ENCODE peak calls at places on chromosomes 3 and 15, in five cellular contexts. Z is GM20000, X is AG04450, P is fibroblast of the aortic adventitia, E is Panc1. H is an unnamed sample.

GRCh38 chr3:55910543-55910942 is 423.4 kb upstream of the WNT5A start:
- DNase-seq in Z (no peak), X (no peak), P (no peak), E (no peak), H (no peak)

GRCh38 chr3:192063570-192063969 is 602.6 kb downstream of the PYDC2 start:
- DNase-seq in Z (peak; percentile 17), X (no peak), P (no peak), E (no peak), H (peak; percentile 4)

GRCh38 chr3:125671461-125672243 is 76.4 kb upstream of the OSBPL11 start:
- DNase-seq in Z (no peak), X (no peak), P (no peak), E (no peak), H (no peak)

GRCh38 chr3:160150066-160150465 is 75.2 kb upstream of the C3orf80 start:
- DNase-seq in Z (no peak), X (no peak), P (peak; percentile 75), E (no peak), H (no peak)

GRCh38 chr3:98602078-98602678 is 8.8 kb upstream of the CPOX start:
- DNase-seq in Z (peak; percentile 55), X (peak; percentile 47), P (peak; percentile 85), E (peak; percentile 36), H (peak; percentile 8)

GRCh38 chr3:188146219-188146618 is 7.7 kb upstream of the LPP start:
- DNase-seq in Z (no peak), X (no peak), P (no peak), E (no peak), H (no peak)

GRCh38 chr15:86016750-86017149 is 62.9 kb upstream of the AGBL1 start:
- DNase-seq in Z (no peak), X (no peak), P (no peak), E (no peak), H (no peak)

GRCh38 chr15:65424683-65425082 is 1.9 kb upstream of the IGDCC4 start:
- DNase-seq in Z (no peak), X (no peak), P (no peak), E (no peak), H (no peak)

GRCh38 chr15:67329984-67330733 is 75.6 kb downstream of the IQCH start:
- DNase-seq in Z (no peak), X (no peak), P (peak; percentile 7), E (no peak), H (no peak)

GRCh38 chr3:28243424-28244106 is 2.1 kb downstream of the CMC1 start:
- DNase-seq in Z (no peak), X (no peak), P (no peak), E (no peak), H (no peak)

GRCh38 chr3:120102674-120103073 is 8.4 kb upstream of the GSK3B start:
- DNase-seq in Z (no peak), X (no peak), P (no peak), E (no peak), H (no peak)

GRCh38 chr3:62134061-62134496 is 239.3 kb downstream of the FEZF2 start:
- DNase-seq in Z (no peak), X (no peak), P (peak; percentile 45), E (no peak), H (no peak)

GRCh38 chr3:192409838-192410683 is 317.3 kb downstream of the FGF12 start:
- DNase-seq in Z (peak; percentile 25), X (no peak), P (no peak), E (no peak), H (peak; percentile 22)

GRCh38 chr15:100944237-100944875 is 25.2 kb downstream of the LRRK1 start:
- DNase-seq in Z (no peak), X (no peak), P (peak; percentile 17), E (no peak), H (no peak)

GRCh38 chr3:46943237-46944187 is 33.0 kb downstream of the CCDC12 start:
- DNase-seq in Z (no peak), X (no peak), P (no peak), E (no peak), H (no peak)

GRCh38 chr15:66027268-66027806 is 158.0 kb downstream of the RAB11A start:
- DNase-seq in Z (no peak), X (no peak), P (peak; percentile 8), E (no peak), H (no peak)

GRCh38 chr15:66698318-66698961 is 3.6 kb upstream of the SMAD6 start:
- DNase-seq in Z (no peak), X (no peak), P (peak; percentile 82), E (no peak), H (peak; percentile 57)

GRCh38 chr3:12994357-12994606 is 78.9 kb downstream of the IQSEC1 start:
- DNase-seq in Z (peak; percentile 79), X (no peak), P (no peak), E (no peak), H (no peak)

GRCh38 chr15:91521996-91522395 is 331.5 kb upstream of the SLCO3A1 start:
- DNase-seq in Z (no peak), X (peak; percentile 15), P (peak; percentile 57), E (no peak), H (no peak)

GRCh38 chr15:38809621-38810020 is 245.0 kb upstream of the RASGRP1 start:
- DNase-seq in Z (no peak), X (no peak), P (peak; percentile 64), E (no peak), H (no peak)

GRCh38 chr15:28260722-28261121 is 61.3 kb downstream of the HERC2 start:
- DNase-seq in Z (no peak), X (no peak), P (no peak), E (no peak), H (no peak)

GRCh38 chr15:33720952-33721351 is 247.3 kb upstream of the CHRM5 start:
- DNase-seq in Z (no peak), X (no peak), P (peak; percentile 60), E (no peak), H (no peak)

DNA sequence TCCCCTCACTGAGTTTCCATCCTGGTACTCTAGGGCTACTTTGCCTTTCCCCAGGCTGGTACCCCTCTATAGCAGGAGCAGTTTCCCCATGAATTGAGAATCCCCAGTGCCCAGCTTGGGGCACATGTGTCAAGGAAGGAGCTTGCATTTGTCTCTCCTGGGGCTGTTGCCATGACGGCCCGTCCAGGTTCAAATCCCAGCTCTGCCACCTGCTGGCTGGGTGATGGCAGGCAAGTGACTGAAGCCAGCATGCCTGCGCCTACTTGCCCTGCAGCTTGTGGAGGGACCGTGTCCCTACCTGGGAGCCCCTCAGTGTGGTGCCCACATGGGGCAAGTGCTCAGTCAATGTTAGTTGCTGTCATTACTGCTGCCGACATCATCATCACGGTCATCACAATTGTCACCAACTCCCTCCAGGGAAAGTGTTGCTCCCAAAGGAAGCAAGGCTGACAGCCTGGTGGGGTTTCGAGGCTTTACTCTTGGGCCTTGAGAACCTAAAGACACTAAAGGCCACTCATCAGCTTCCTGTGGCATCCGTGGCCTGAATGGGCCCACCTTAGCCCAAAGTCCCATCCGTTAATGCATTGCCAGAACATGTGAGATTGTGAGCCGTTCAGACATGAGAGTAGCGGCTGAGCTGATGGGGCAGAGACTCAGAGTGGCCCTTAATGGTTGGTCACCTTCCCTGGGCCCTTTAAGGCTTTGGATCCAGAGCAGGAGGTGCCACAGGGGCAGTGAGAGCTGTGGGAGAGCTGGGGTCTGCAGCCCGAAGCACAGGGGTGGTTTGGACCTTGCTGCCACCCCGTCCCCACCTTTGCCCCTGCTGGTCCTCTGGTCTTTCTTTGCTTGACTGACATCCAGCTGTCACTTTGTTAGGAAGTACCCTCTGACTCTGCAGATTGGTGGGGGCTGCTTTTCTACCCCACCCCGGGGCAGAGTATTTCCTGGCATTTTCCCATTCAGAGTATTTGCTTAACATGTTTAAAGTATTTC is 144.4 kb downstream of the DNAJB8 start:
- DNase-seq in Z (peak; percentile 32), X (peak; percentile 13), P (peak; percentile 59), E (peak; percentile 1), H (peak; percentile 37)
- TF ChIP-seq CTCF in Z (peak; percentile 38), X (peak; percentile 67), P (peak; percentile 68), E (peak; percentile 81), H (peak; percentile 62)

DNA sequence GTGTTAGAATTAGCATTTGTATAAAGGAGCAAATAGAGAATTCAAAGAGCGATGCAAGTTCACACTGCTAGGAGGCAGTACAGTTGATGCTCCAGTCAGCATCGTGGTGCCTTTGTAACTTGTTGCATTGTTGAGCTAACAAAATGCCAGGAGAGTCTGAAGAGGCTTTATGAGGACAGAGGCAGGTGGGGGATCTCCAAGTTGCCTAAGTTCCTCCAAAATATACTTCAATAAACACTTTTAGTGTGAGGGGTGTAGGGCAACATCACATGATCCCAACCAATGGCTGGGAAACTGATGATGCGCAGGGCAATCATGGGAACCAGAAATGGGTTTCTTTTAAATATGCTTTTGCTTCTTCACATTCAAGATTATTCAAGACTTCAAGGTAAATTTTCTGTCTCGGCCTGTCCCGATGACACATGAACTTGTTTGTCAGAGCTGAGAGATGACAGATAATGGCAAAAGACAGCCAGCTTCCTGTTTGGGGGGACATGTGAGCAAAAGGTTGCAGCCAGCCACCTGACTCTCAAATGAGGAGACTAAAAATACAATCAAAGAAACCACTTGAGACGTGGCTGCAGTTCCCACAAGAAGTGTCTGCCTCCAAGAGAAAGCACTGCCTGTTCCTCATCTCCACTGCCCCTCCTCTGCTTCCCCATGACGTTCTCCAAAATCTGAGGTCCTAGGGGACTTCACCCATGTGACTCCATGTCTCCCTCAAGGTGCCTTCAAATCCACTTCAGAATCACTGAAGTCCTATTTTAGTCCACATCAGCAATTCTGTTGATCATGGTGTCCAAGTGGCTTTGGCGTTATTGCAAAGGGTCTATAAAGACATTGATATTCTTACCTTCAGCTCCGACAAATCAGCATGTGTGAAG is 39.3 kb downstream of the KLHL6 start:
- DNase-seq in Z (peak; percentile 66), X (no peak), P (no peak), E (no peak), H (no peak)
- TF ChIP-seq CTCF in Z (no peak), X (no peak), P (no peak), E (no peak), H (no peak)

GRCh38 chr3:54393150-54393549 is 270.8 kb downstream of the CACNA2D3 start:
- DNase-seq in Z (no peak), X (no peak), P (no peak), E (no peak), H (no peak)
- TF ChIP-seq CTCF in Z (no peak), X (no peak), P (no peak), E (no peak), H (no peak)

GRCh38 chr3:107637416-107638182 is 114.8 kb downstream of the BBX start:
- DNase-seq in Z (no peak), X (no peak), P (no peak), E (no peak), H (no peak)

GRCh38 chr3:107641572-107642307 is 119.0 kb downstream of the BBX start:
- DNase-seq in Z (peak; percentile 13), X (no peak), P (peak; percentile 38), E (no peak), H (no peak)

GRCh38 chr3:107644631-107645030 is 121.9 kb downstream of the BBX start:
- DNase-seq in Z (no peak), X (no peak), P (peak; percentile 16), E (no peak), H (no peak)

DNA sequence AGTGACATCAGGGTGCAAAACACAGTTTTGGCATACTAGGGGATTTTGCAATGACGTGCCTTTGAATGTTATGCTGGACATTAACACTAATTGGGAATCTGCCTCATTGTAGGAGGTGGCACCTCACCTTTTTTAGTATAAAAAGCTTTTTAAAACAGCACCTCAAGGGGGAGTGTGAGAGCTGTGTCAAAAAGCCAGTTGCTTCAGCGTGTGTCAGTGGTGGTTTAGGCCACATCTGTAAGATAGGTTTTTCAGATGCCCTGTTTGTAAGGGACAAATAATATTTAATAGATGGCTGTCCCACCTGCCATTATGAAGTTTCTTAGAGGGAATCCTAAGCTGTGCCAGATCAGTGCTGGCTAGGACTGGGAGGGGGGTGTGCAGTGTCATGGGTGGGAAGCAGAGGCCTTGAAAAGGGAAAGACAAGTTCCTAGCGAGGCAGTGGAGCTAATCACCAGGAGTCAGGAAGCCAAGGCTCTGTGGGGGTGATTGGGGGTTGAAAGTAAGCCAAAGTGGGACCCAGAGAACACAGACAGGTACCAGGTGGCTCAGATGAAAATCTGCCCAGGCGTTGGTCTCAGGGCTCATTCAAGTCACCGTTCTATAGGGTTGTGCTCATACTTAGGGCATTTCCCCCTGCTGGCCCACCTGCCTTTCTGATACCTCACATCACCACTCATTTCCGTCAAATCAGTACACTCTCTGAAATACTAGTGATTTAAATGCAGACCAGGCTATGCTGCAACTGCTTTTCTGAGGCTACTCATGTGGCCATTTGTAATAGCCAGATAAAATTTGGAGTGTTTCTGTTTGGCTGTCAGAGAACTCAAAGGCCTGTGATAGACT is 120.5 kb downstream of the BBX start:
- DNase-seq in Z (no peak), X (no peak), P (no peak), E (no peak), H (no peak)
- TF ChIP-seq CTCF in Z (no peak), X (peak; percentile 36), P (peak; percentile 17), E (peak; percentile 60), H (peak; percentile 20)